ENCODE peak calls at places on chromosome 6, in eight cellular contexts. J is WTC11, M is foreskin fibroblast, D is left lung, T is body of pancreas, B is GM13977, H is fibroblast of lung, Z is neural progenitor cell. Y is an unnamed sample.

GRCh38 chr6:96724641-96725040 is 112.6 kb downstream of the GPR63 start:
- DNase-seq in T (no peak), D (no peak), H (no peak), J (no peak), Z (peak), M (no peak), B (no peak), Y (no peak)

GRCh38 chr6:162123797-162124196 is 603.8 kb downstream of the PRKN start:
- DNase-seq in J (no peak), B (no peak), T (no peak), M (peak), Z (peak), D (no peak), H (no peak), Y (no peak)

GRCh38 chr6:31871068-31871659 is 7.6 kb downstream of the SLC44A4 start:
- DNase-seq in J (no peak), H (peak), B (no peak), M (peak), Z (no peak), D (no peak), T (no peak), Y (no peak)

GRCh38 chr6:47028835-47029360 is 13.2 kb downstream of the ADGRF1 start:
- DNase-seq in Z (no peak), D (no peak), J (no peak), T (no peak), H (no peak), B (no peak), M (no peak), Y (no peak)

GRCh38 chr6:15513801-15514711 is 148.8 kb downstream of the DTNBP1 start:
- DNase-seq in D (no peak), Z (no peak), B (no peak), M (no peak), J (no peak), H (no peak), T (no peak), Y (peak)

GRCh38 chr6:25927721-25928359 is 2.7 kb downstream of the SLC17A2 start:
- DNase-seq in J (no peak), M (peak), H (peak), T (no peak), B (no peak), Z (no peak), D (no peak), Y (no peak)

GRCh38 chr6:51570168-51570921 is 517.1 kb downstream of the PKHD1 start:
- DNase-seq in D (no peak), Z (no peak), B (no peak), J (no peak), M (no peak), T (no peak), H (no peak), Y (peak)

GRCh38 chr6:45822269-45822812 is 193.3 kb downstream of the CLIC5 start:
- DNase-seq in T (no peak), D (no peak), H (no peak), J (no peak), M (no peak), B (no peak), Z (no peak), Y (no peak)

GRCh38 chr6:140379919-140380318 is 1005.5 kb upstream of the CITED2 start:
- DNase-seq in H (peak), T (no peak), J (no peak), M (peak), B (no peak), D (no peak), Z (no peak), Y (no peak)

GRCh38 chr6:14784596-14785360 is 461.1 kb upstream of the JARID2 start:
- DNase-seq in Z (peak), J (peak), M (no peak), T (no peak), D (no peak), B (no peak), H (no peak), Y (no peak)

GRCh38 chr6:155103816-155104366 is 108.8 kb downstream of the TIAM2 start:
- DNase-seq in H (peak), Z (no peak), M (no peak), T (no peak), B (no peak), J (no peak), D (no peak), Y (no peak)

GRCh38 chr6:79713701-79714322 is 82.7 kb downstream of the SH3BGRL2 start:
- DNase-seq in Z (peak), M (peak), H (peak), D (no peak), B (peak), J (peak), T (peak), Y (peak)

GRCh38 chr6:79180082-79180481 is 54.4 kb downstream of the HMGN3 start:
- DNase-seq in D (no peak), H (no peak), Z (no peak), M (no peak), J (no peak), T (no peak), B (no peak), Y (no peak)

GRCh38 chr6:31575335-31575901 is at the start of gene TNF:
- DNase-seq in M (no peak), Z (no peak), B (peak), T (peak), D (peak), H (no peak), J (no peak), Y (no peak)

GRCh38 chr6:131061771-131062160 is 1.3 kb downstream of the EPB41L2 start:
- DNase-seq in M (peak), T (no peak), H (no peak), D (no peak), J (no peak), B (no peak), Z (no peak), Y (no peak)

GRCh38 chr6:170089937-170090335 is 200.9 kb downstream of the DLL1 start:
- DNase-seq in J (no peak), M (no peak), B (no peak), D (peak), H (no peak), T (no peak), Z (no peak), Y (no peak)

GRCh38 chr6:141026504-141026903 is 1106.2 kb upstream of the GJE1 start:
- DNase-seq in J (no peak), T (peak), H (no peak), D (no peak), Z (no peak), B (no peak), M (no peak), Y (no peak)

GRCh38 chr6:138289739-138290138 is 71.4 kb upstream of the PBOV1 start:
- DNase-seq in B (peak), D (no peak), M (no peak), T (peak), J (peak), Z (peak), H (peak), Y (no peak)

GRCh38 chr6:156685823-156686428 is 91.3 kb upstream of the ARID1B start:
- DNase-seq in H (no peak), M (no peak), J (no peak), T (no peak), Z (no peak), B (no peak), D (no peak), Y (no peak)

GRCh38 chr6:30770592-30770991 is 26.2 kb upstream of the IER3 start:
- DNase-seq in H (no peak), T (no peak), B (no peak), Z (no peak), J (no peak), M (no peak), D (no peak), Y (no peak)

GRCh38 chr6:24991748-24992467 is 56.1 kb upstream of the RIPOR2 start:
- DNase-seq in D (peak), T (peak), J (peak), B (peak), Z (peak), M (peak), H (no peak), Y (peak)

GRCh38 chr6:72748759-72749158 is 126.9 kb downstream of the KCNQ5 start:
- DNase-seq in H (peak), B (no peak), J (no peak), T (no peak), M (peak), Z (no peak), D (no peak), Y (peak)

GRCh38 chr6:118899948-118900347 is 6.0 kb downstream of the ASF1A start:
- DNase-seq in Z (peak), M (no peak), T (no peak), J (no peak), B (no peak), D (no peak), H (no peak), Y (no peak)

GRCh38 chr6:160102956-160103824 is 18.4 kb upstream of the SLC22A1 start:
- DNase-seq in J (peak), B (peak), M (peak), T (no peak), Z (peak), D (no peak), H (peak), Y (peak)

GRCh38 chr6:33082702-33083101 is 6.9 kb downstream of the HLA-DPB1 start:
- DNase-seq in T (peak), B (peak), D (no peak), J (peak), M (peak), H (peak), Z (peak), Y (peak)

GRCh38 chr6:147311218-147311617 is 107.0 kb downstream of the STXBP5 start:
- DNase-seq in B (no peak), H (peak), Z (no peak), J (no peak), M (peak), T (no peak), D (no peak), Y (no peak)

GRCh38 chr6:37210313-37210898 is 40.5 kb downstream of the PIM1 start:
- DNase-seq in J (peak), B (peak), T (peak), H (peak), Z (peak), M (peak), D (peak), Y (peak)

GRCh38 chr6:107572886-107573285 is 83.0 kb downstream of the SOBP start:
- DNase-seq in D (no peak), T (no peak), J (no peak), B (no peak), H (no peak), Z (peak), M (no peak), Y (no peak)

GRCh38 chr6:4776493-4776966 is 326 bp downstream of the CDYL start:
- DNase-seq in T (no peak), J (peak), D (no peak), B (peak), M (no peak), Z (peak), H (no peak), Y (no peak)

GRCh38 chr6:215335-216034 is 76.8 kb upstream of the DUSP22 start:
- DNase-seq in H (peak), Z (no peak), B (no peak), D (peak), J (no peak), M (peak), T (no peak), Y (peak)

GRCh38 chr6:105884426-105884825 is 201.7 kb upstream of the PRDM1 start:
- DNase-seq in D (no peak), T (no peak), B (no peak), Z (no peak), M (peak), J (no peak), H (no peak), Y (no peak)

GRCh38 chr6:33061987-33062386 is 11.5 kb downstream of the HLA-DPA1 start:
- DNase-seq in M (peak), B (peak), D (no peak), J (no peak), T (no peak), H (no peak), Z (no peak), Y (peak)

GRCh38 chr6:13327691-13328075 is 654 bp downstream of the TBC1D7 start:
- DNase-seq in B (no peak), Z (peak), J (no peak), T (no peak), H (no peak), M (peak), D (no peak), Y (no peak)

GRCh38 chr6:129475477-129476247 is 234.3 kb downstream of the ARHGAP18 start:
- DNase-seq in Z (peak), T (no peak), J (no peak), B (no peak), H (no peak), M (no peak), D (no peak), Y (no peak)

GRCh38 chr6:44779130-44779826 is 391.8 kb downstream of the CDC5L start:
- DNase-seq in H (no peak), Z (no peak), D (peak), J (no peak), M (no peak), B (peak), T (no peak), Y (no peak)

DNA sequence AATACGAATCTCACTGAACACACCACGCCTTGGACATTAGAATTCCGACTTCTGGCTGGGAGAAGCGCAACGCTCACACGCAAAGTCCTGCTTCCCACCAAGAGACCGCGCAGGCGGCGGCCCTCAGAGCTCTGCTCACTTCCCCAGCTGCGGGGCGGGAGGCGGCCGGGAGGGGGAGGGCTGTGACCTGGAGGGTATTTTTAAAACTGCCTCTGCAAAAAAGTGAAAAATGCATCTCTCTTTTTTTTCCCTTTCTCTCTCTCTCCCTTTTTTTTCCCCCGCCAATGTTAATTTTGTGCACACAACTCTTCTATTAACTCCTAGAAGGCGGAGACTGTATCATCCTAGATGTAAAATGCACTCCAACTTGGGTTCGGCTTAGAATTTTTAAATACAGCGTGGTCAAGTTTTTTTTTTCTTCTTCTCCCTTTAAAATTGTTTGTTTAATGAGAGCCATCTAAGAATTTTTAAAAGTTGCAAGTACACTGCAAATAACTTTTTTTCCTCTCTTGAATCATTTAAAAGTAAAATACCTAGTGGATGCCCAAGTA is 66.4 kb downstream of the STX11 start:
- DNase-seq in J (peak), H (no peak), B (peak), Z (no peak), M (no peak), T (no peak), D (peak), Y (no peak)
- TF ChIP-seq CTCF in J (no peak), H (peak), B (peak), Z (peak), M (peak), T (peak), D (no peak), Y (no peak)

GRCh38 chr6:43391448-43392031 is 22.1 kb upstream of the ZNF318 start:
- DNase-seq in B (no peak), H (peak), T (no peak), J (no peak), D (no peak), Z (no peak), M (no peak), Y (no peak)

GRCh38 chr6:43383021-43383667 is 13.7 kb upstream of the ZNF318 start:
- DNase-seq in M (peak), H (peak), J (no peak), T (no peak), Z (no peak), D (no peak), B (no peak), Y (peak)

GRCh38 chr6:43389713-43390265 is 20.3 kb upstream of the ZNF318 start:
- DNase-seq in J (no peak), H (no peak), D (no peak), M (no peak), T (no peak), Z (no peak), B (no peak), Y (no peak)

GRCh38 chr6:43386492-43386891 is 17.0 kb upstream of the ZNF318 start:
- DNase-seq in Z (peak), J (no peak), T (no peak), H (peak), D (no peak), M (no peak), B (no peak), Y (peak)
- TF ChIP-seq CTCF in Z (peak), J (no peak), T (no peak), H (peak), D (peak), M (no peak), B (peak), Y (peak)

DNA sequence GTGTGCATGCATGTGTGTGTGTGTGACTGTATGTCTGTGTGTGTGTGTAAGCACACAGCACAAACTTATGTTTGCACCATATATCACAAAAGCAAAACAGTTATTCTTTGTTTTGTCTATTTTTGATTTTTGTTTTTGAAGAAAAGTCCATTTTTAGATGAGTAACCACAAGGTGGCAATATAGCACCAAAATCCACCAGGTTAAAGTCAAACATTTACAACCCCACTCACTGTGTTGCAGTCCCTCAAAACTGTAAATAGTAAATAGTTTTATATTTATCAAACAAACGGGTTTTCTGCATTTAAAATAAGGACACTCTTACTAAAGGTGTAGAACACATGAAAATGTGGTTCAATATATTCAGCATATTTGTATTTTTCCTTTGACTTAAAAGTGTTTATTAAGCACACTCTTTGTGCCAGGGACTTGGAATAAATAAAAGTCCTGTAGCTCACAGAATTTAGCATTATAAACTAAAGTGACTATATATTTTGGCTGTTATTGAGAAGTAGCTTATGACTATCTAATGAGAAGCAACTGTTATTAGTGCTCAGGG is 118.5 kb downstream of the GFRAL start:
- DNase-seq in T (no peak), Z (peak), H (peak), D (no peak), J (no peak), B (no peak), M (peak), Y (peak)
- TF ChIP-seq CTCF in T (peak), Z (peak), H (peak), D (no peak), J (peak), B (peak), M (peak), Y (peak)

GRCh38 chr6:27312146-27312949 is at the start of gene POM121L2:
- DNase-seq in T (peak), D (peak), J (peak), B (peak), Z (peak), H (peak), M (peak), Y (peak)
- TF ChIP-seq CTCF in T (peak), D (peak), J (peak), B (peak), Z (peak), H (peak), M (peak), Y (peak)

DNA sequence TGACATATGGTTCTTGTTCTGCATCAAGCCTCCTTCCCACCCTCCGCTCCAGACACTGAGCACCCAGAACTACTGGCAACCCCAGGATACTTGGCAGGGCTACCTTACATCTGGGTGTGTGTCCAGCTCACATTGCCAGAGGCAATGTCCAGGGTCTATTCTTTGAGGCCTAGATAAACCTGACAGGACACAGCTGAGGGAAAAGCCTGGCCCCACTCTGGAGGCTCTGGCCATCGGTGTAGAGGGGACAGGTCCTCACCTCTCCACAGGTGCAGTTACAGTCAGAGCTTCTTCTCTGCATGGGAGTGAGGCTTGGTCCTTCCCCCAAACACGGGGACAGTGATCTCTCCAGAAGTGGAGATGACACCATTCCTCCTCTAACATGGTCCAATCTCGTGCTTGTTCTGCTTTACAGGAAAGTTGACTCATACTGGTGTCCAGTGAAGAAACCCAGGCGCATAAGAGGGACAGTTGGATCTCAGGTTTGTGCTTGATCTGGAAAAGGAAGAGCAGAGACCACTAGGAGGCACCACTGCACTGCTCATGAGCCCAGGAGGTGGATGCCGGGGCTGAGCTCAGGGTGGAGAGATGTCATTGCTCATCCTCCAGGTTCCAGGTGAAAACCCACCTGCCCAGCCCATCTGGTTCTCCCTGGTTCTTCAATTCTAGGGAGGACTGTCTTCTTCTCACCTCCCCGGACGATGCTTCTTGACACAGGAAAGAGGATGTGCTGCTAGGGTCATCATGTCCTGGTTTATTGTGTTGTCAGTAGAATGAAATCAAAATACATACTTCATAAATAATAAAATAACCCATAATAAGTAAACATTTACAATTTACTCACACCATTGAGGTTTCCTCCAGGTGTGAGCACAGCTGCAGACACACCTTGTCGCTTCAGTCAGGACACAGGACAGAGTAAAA is 14.7 kb downstream of the HLA-F start:
- DNase-seq in J (peak), Z (peak), D (peak), B (peak), H (peak), T (peak), M (peak), Y (peak)
- TF ChIP-seq CTCF in J (peak), Z (peak), D (peak), B (peak), H (peak), T (peak), M (peak), Y (peak)

GRCh38 chr6:151738960-151739359 is 68.5 kb upstream of the ESR1 start:
- DNase-seq in T (no peak), J (no peak), D (no peak), H (no peak), Z (no peak), M (no peak), B (no peak), Y (no peak)
- TF ChIP-seq CTCF in T (no peak), J (no peak), D (no peak), H (no peak), Z (no peak), M (no peak), B (no peak), Y (no peak)

Y was measured in MCF 10A.